ENCODE peak calls at places on chromosomes 13 and 19, in seven cellular contexts. X is OCI-LY7; H is BE2C; U is heart left ventricle; G is AG04450; K is effector memory CD4-positive, alpha-beta T cell; W is cardiac muscle cell. T is an unnamed sample.

GRCh38 chr19:38135150-38135998 is 88.6 kb downstream of the DPF1 start:
- DNase-seq in X (no peak), H (no peak), U (no peak), G (no peak), K (no peak), W (no peak), T (no peak)

GRCh38 chr19:480016-480855 is 16.1 kb upstream of the MADCAM1 start:
- DNase-seq in X (no peak), H (peak), U (peak), G (no peak), K (no peak), W (peak), T (no peak)

GRCh38 chr13:26477681-26478080 is 79.8 kb upstream of the WASF3 start:
- DNase-seq in X (no peak), H (no peak), U (no peak), G (no peak), K (no peak), W (no peak), T (no peak)

GRCh38 chr13:39955560-39955959 is 300.1 kb downstream of the COG6 start:
- DNase-seq in X (no peak), H (no peak), U (no peak), G (no peak), K (no peak), W (no peak), T (no peak)

GRCh38 chr19:35975608-35976214 is 19.3 kb upstream of the SDHAF1 start:
- DNase-seq in X (no peak), H (no peak), U (no peak), G (no peak), K (no peak), W (peak), T (no peak)

GRCh38 chr19:40646564-40647254 is 43.7 kb downstream of the NUMBL start:
- DNase-seq in X (no peak), H (no peak), U (no peak), G (no peak), K (no peak), W (no peak), T (no peak)

GRCh38 chr13:24693862-24694471 is 13.8 kb downstream of the ATP12A start:
- DNase-seq in X (peak), H (peak), U (no peak), G (no peak), K (no peak), W (peak), T (peak)

GRCh38 chr13:24287748-24288287 is 21.6 kb upstream of the C1QTNF9 start:
- DNase-seq in X (no peak), H (no peak), U (no peak), G (no peak), K (no peak), W (no peak), T (no peak)

GRCh38 chr13:46489586-46490023 is 63.4 kb upstream of the LRCH1 start:
- DNase-seq in X (no peak), H (no peak), U (no peak), G (peak), K (no peak), W (peak), T (no peak)

GRCh38 chr19:34676697-34677385 is at the start of gene SCGB2B2:
- DNase-seq in X (peak), H (peak), U (peak), G (no peak), K (no peak), W (no peak), T (peak)

GRCh38 chr13:106063591-106064308 is 471.7 kb downstream of the EFNB2 start:
- DNase-seq in X (no peak), H (no peak), U (no peak), G (peak), K (no peak), W (peak), T (no peak)

GRCh38 chr19:34962945-34963530 is 991 bp downstream of the ZNF792 start:
- DNase-seq in X (no peak), H (peak), U (no peak), G (no peak), K (no peak), W (no peak), T (no peak)

GRCh38 chr19:48896191-48896720 is 2.3 kb downstream of the TULP2 start:
- DNase-seq in X (peak), H (peak), U (peak), G (no peak), K (no peak), W (peak), T (no peak)

GRCh38 chr13:91153372-91153771 is 194.1 kb upstream of the MIR17HG start:
- DNase-seq in X (no peak), H (no peak), U (no peak), G (no peak), K (no peak), W (no peak), T (no peak)

GRCh38 chr13:95067303-95067702 is 233.9 kb downstream of the ABCC4 start:
- DNase-seq in X (no peak), H (no peak), U (no peak), G (no peak), K (no peak), W (peak), T (no peak)

GRCh38 chr13:34942732-34943674 is 933 bp downstream of the NBEA start:
- DNase-seq in X (peak), H (peak), U (peak), G (no peak), K (no peak), W (peak), T (no peak)

GRCh38 chr19:49430172-49430677 is 5.0 kb downstream of the GFY start:
- DNase-seq in X (no peak), H (no peak), U (no peak), G (no peak), K (no peak), W (no peak), T (no peak)

GRCh38 chr13:30148171-30148754 is 159.1 kb downstream of the KATNAL1 start:
- DNase-seq in X (peak), H (no peak), U (no peak), G (no peak), K (no peak), W (no peak), T (no peak)

GRCh38 chr19:1748115-1748702 is 5.1 kb upstream of the ONECUT3 start:
- DNase-seq in X (peak), H (no peak), U (no peak), G (no peak), K (no peak), W (no peak), T (no peak)

GRCh38 chr13:41222259-41222852 is 28.0 kb upstream of the KBTBD7 start:
- DNase-seq in X (peak), H (peak), U (no peak), G (no peak), K (peak), W (peak), T (peak)

GRCh38 chr13:21478881-21479808 is 20.0 kb upstream of the ZDHHC20 start:
- DNase-seq in X (peak), H (peak), U (no peak), G (peak), K (no peak), W (peak), T (no peak)

GRCh38 chr13:33466262-33466661 is 180.7 kb upstream of the STARD13 start:
- DNase-seq in X (no peak), H (no peak), U (no peak), G (no peak), K (no peak), W (no peak), T (no peak)

GRCh38 chr13:41053384-41053826 is 7.9 kb upstream of the WBP4 start:
- DNase-seq in X (peak), H (no peak), U (peak), G (no peak), K (no peak), W (peak), T (no peak)

GRCh38 chr19:6161271-6161850 is 25.9 kb downstream of the ACSBG2 start:
- DNase-seq in X (peak), H (peak), U (peak), G (no peak), K (peak), W (peak), T (no peak)

GRCh38 chr13:26050568-26051230 is 1.1 kb downstream of the SHISA2 start:
- DNase-seq in X (no peak), H (peak), U (peak), G (no peak), K (no peak), W (peak), T (no peak)

DNA sequence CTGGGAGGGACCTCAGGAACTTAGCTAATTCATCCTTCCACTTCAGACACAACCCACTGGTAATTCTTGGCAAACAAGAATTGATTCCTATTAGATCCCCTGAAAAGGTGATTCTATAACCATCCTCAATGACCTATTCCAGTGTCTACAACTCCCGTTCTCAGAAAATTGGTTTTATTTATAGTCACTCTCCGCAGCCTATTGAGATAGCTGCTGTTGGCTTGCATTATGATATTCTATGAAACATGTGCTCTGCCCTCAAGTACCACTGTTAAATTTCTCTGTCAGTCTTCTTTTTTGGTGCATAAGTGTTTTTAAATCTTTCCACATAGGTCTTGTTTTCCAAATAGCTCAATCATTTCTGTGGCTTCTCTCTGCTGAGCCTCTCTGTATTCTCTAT is 75.0 kb downstream of the CDADC1 start:
- DNase-seq in X (no peak), H (no peak), U (no peak), G (no peak), K (no peak), W (no peak), T (no peak)
- H3K4me3 ChIP-seq in X (no peak), H (no peak), U (no peak), G (no peak), K (no peak), W (no peak), T (no peak)

GRCh38 chr13:59487883-59488282 is 675.8 kb downstream of the DIAPH3 start:
- DNase-seq in X (no peak), H (no peak), U (no peak), G (no peak), K (no peak), W (no peak), T (no peak)
- H3K4me3 ChIP-seq in X (no peak), H (no peak), U (no peak), G (no peak), K (no peak), W (no peak), T (no peak)

DNA sequence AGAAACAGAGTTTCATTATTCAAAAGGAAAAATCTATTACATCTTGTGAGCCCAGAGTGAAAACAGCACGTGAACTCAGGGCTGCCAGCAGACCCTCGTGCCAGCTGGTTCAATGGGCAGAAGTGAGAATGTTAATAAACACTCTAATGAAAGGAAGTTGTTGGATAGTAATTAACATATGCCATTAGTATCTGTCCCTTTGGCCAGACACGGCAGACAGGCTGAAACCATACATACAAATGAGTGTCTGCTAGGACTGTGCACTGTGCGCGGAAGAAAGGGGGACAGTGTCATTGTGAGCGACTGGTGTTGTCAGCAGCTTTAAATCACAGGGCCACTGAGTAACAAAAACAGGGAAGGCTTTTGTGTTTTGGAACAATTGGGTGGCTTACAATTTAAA is 121.9 kb upstream of the TSC22D1 start:
- DNase-seq in X (no peak), H (no peak), U (no peak), G (no peak), K (no peak), W (no peak), T (no peak)
- H3K4me3 ChIP-seq in X (no peak), H (no peak), U (no peak), G (no peak), K (no peak), W (no peak), T (no peak)

DNA sequence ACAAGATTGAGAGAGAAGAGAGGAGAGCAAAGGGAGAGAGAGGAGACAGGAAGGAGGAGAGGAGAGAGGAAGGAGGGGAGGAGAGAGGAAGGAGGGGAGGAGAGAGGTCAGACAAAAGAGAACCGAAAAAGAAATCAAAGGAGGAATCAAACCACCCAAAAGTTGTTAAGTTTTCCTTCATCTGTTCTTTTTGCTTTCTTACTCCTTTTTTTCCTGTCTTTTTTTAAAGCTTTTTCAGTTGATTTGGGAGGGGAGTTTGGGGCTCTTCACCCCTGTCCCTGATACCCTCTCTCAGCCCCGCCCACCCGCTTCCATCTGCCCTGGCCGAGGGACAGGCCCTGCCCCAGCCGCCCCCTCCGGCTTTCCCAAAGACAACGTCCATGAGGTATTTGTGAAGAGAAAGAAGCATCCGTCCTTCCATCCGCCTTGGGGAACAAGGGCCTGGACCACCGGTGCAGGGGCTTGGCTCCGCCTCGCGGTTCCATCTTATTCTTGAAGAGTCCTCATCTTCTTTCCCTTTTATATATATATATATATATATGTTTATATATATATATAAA is 13.3 kb downstream of the ZNF574 start:
- DNase-seq in X (no peak), H (no peak), U (no peak), G (no peak), K (no peak), W (no peak), T (no peak)
- H3K4me3 ChIP-seq in X (no peak), H (no peak), U (no peak), G (no peak), K (no peak), W (no peak), T (no peak)

T was measured in LNCaP clone FGC.